ENCODE peak calls at places on chromosomes 12 and 14, in four cellular contexts. V is ecto neural progenitor cell, U is omental fat pad, P is AG09319. D is an unnamed sample.

GRCh38 chr14:96582995-96583394 is 80.8 kb downstream of the PAPOLA start:
- DNase-seq in V (no peak), U (no peak), P (no peak), D (no peak)

GRCh38 chr12:75305412-75306332 is 24.5 kb downstream of the CAPS2 start:
- DNase-seq in V (no peak), U (no peak), P (no peak), D (no peak)

GRCh38 chr12:91877022-91877421 is 268.6 kb downstream of the BTG1 start:
- DNase-seq in V (no peak), U (no peak), P (no peak), D (no peak)

GRCh38 chr14:88470542-88471440 is 84.0 kb downstream of the PTPN21 start:
- DNase-seq in V (no peak), U (no peak), P (no peak), D (no peak)

GRCh38 chr12:122035292-122035691 is 13.6 kb downstream of the BCL7A start:
- DNase-seq in V (no peak), U (no peak), P (no peak), D (no peak)

GRCh38 chr12:57577981-57578758 is 12.8 kb upstream of the PIP4K2C start:
- DNase-seq in V (no peak), U (no peak), P (no peak), D (no peak)

GRCh38 chr14:49249022-49249421 is 337.2 kb downstream of the RPS29 start:
- DNase-seq in V (no peak), U (no peak), P (no peak), D (no peak)

GRCh38 chr12:27260746-27261145 is 16.7 kb downstream of the STK38L start:
- DNase-seq in V (no peak), U (no peak), P (no peak), D (no peak)

GRCh38 chr12:106331594-106331993 is 26.0 kb upstream of the POLR3B start:
- DNase-seq in V (no peak), U (no peak), P (no peak), D (no peak)

GRCh38 chr12:71109834-71110233 is 48.0 kb downstream of the TSPAN8 start:
- DNase-seq in V (no peak), U (no peak), P (no peak), D (no peak)

GRCh38 chr12:48977290-48978281 is 536 bp upstream of the WNT1 start:
- DNase-seq in V (peak), U (peak), P (no peak), D (no peak)

GRCh38 chr14:55850803-55851202 is 267.4 kb upstream of the PELI2 start:
- DNase-seq in V (no peak), U (no peak), P (peak), D (no peak)